ENCODE peak calls at places on chromosome 1, in six cellular contexts. One of them, this sample, is unnamed.

GRCh38 chr1:8061673-8062386 is 35.7 kb upstream of the ERRFI1 start:
- ATAC-seq in gastrocnemius medialis: no peak
- ATAC-seq in psoas muscle: no peak
- ATAC-seq in sciatic nerve: no peak
- ATAC-seq in RWPE2: peak
- ATAC-seq in activated naive CD4-positive, alpha-beta T cell treated with anti-CD3 and anti-CD28 coated beads, Interleukin-2, amount 50 U/mL, for 72 hours: no peak
- ATAC-seq in this sample: peak

GRCh38 chr1:150579955-150580642 is 689 bp upstream of the MCL1 start:
- ATAC-seq in activated naive CD4-positive, alpha-beta T cell treated with anti-CD3 and anti-CD28 coated beads, Interleukin-2, amount 50 U/mL, for 72 hours: peak
- ATAC-seq in sciatic nerve: peak
- ATAC-seq in gastrocnemius medialis: peak
- ATAC-seq in psoas muscle: no peak
- ATAC-seq in RWPE2: no peak
- ATAC-seq in this sample: no peak

GRCh38 chr1:51313268-51313852 is 17.0 kb downstream of the TTC39A start:
- ATAC-seq in activated naive CD4-positive, alpha-beta T cell treated with anti-CD3 and anti-CD28 coated beads, Interleukin-2, amount 50 U/mL, for 72 hours: no peak
- ATAC-seq in gastrocnemius medialis: no peak
- ATAC-seq in sciatic nerve: no peak
- ATAC-seq in psoas muscle: no peak
- ATAC-seq in RWPE2: no peak
- ATAC-seq in this sample: peak

GRCh38 chr1:150789396-150789795 is 18.7 kb downstream of the CTSK start:
- ATAC-seq in gastrocnemius medialis: no peak
- ATAC-seq in RWPE2: no peak
- ATAC-seq in sciatic nerve: peak
- ATAC-seq in psoas muscle: no peak
- ATAC-seq in activated naive CD4-positive, alpha-beta T cell treated with anti-CD3 and anti-CD28 coated beads, Interleukin-2, amount 50 U/mL, for 72 hours: no peak
- ATAC-seq in this sample: no peak

GRCh38 chr1:156742801-156743200 is 1.9 kb upstream of the MRPL24 start:
- ATAC-seq in gastrocnemius medialis: no peak
- ATAC-seq in activated naive CD4-positive, alpha-beta T cell treated with anti-CD3 and anti-CD28 coated beads, Interleukin-2, amount 50 U/mL, for 72 hours: no peak
- ATAC-seq in sciatic nerve: no peak
- ATAC-seq in RWPE2: no peak
- ATAC-seq in psoas muscle: no peak
- ATAC-seq in this sample: no peak

GRCh38 chr1:149916927-149917310 is 725 bp downstream of the SV2A start:
- ATAC-seq in gastrocnemius medialis: no peak
- ATAC-seq in psoas muscle: no peak
- ATAC-seq in RWPE2: no peak
- ATAC-seq in sciatic nerve: peak
- ATAC-seq in activated naive CD4-positive, alpha-beta T cell treated with anti-CD3 and anti-CD28 coated beads, Interleukin-2, amount 50 U/mL, for 72 hours: no peak
- ATAC-seq in this sample: no peak

GRCh38 chr1:154198756-154199562 is 7.1 kb upstream of the TPM3 start:
- ATAC-seq in activated naive CD4-positive, alpha-beta T cell treated with anti-CD3 and anti-CD28 coated beads, Interleukin-2, amount 50 U/mL, for 72 hours: peak
- ATAC-seq in sciatic nerve: peak
- ATAC-seq in RWPE2: peak
- ATAC-seq in psoas muscle: peak
- ATAC-seq in gastrocnemius medialis: peak
- ATAC-seq in this sample: peak

GRCh38 chr1:55287732-55288131 is 72.6 kb upstream of the USP24 start:
- ATAC-seq in activated naive CD4-positive, alpha-beta T cell treated with anti-CD3 and anti-CD28 coated beads, Interleukin-2, amount 50 U/mL, for 72 hours: peak
- ATAC-seq in psoas muscle: no peak
- ATAC-seq in gastrocnemius medialis: no peak
- ATAC-seq in RWPE2: no peak
- ATAC-seq in sciatic nerve: no peak
- ATAC-seq in this sample: no peak

GRCh38 chr1:185759061-185759460 is 24.9 kb downstream of the HMCN1 start:
- ATAC-seq in psoas muscle: no peak
- ATAC-seq in gastrocnemius medialis: no peak
- ATAC-seq in sciatic nerve: no peak
- ATAC-seq in RWPE2: no peak
- ATAC-seq in activated naive CD4-positive, alpha-beta T cell treated with anti-CD3 and anti-CD28 coated beads, Interleukin-2, amount 50 U/mL, for 72 hours: no peak
- ATAC-seq in this sample: no peak

GRCh38 chr1:152052606-152053005 is 15.8 kb upstream of the S100A11 start:
- ATAC-seq in RWPE2: peak
- ATAC-seq in activated naive CD4-positive, alpha-beta T cell treated with anti-CD3 and anti-CD28 coated beads, Interleukin-2, amount 50 U/mL, for 72 hours: no peak
- ATAC-seq in gastrocnemius medialis: peak
- ATAC-seq in psoas muscle: peak
- ATAC-seq in sciatic nerve: peak
- ATAC-seq in this sample: peak

This sample was measured in SK-N-SH treated with all-trans-retinoic acid at 6 μM for 48 hours.